ENCODE peak calls at places on chromosomes 7 and 10, in eight cellular contexts. K is uterus, Y is transverse colon, S is adrenal gland, I is upper lobe of left lung, Z is breast epithelium, J is right lobe of liver, C is prostate gland. V is an unnamed sample.

GRCh38 chr7:44738876-44739665 is 9.6 kb upstream of the ZMIZ2 start:
- DNase-seq in K (no peak), Y (no peak), I (no peak), S (no peak), C (no peak), J (no peak), Z (no peak), V (no peak)

GRCh38 chr10:66835400-66835799 is 90.4 kb upstream of the LRRTM3 start:
- DNase-seq in C (no peak), Y (no peak), J (no peak), I (no peak), Z (no peak), S (no peak), K (no peak), V (no peak)

GRCh38 chr10:95246582-95247051 is 44.2 kb downstream of the PDLIM1 start:
- DNase-seq in K (peak), C (peak), S (peak), Y (peak), Z (peak), J (peak), I (peak), V (peak)

GRCh38 chr7:52362521-52362920 is 672.9 kb upstream of the POM121L12 start:
- DNase-seq in S (no peak), Y (no peak), K (no peak), C (no peak), I (no peak), J (no peak), Z (no peak), V (no peak)

GRCh38 chr10:43061331-43061730 is 15.5 kb upstream of the RET start:
- DNase-seq in K (no peak), Y (no peak), J (no peak), I (no peak), C (no peak), S (no peak), Z (no peak), V (no peak)

GRCh38 chr7:93515144-93515543 is 59.4 kb downstream of the CALCR start:
- DNase-seq in Z (no peak), S (no peak), K (no peak), Y (no peak), J (no peak), C (no peak), I (no peak), V (no peak)

GRCh38 chr10:132532784-132533560 is 4.6 kb upstream of the INPP5A start:
- DNase-seq in J (no peak), S (no peak), Y (no peak), C (no peak), I (no peak), Z (no peak), K (peak), V (peak)

GRCh38 chr7:108246227-108246837 is 116.2 kb upstream of the LAMB4 start:
- DNase-seq in K (no peak), C (no peak), I (no peak), Z (no peak), S (peak), Y (no peak), J (no peak), V (peak)

GRCh38 chr10:44651834-44652233 is 259.3 kb upstream of the TMEM72 start:
- DNase-seq in I (no peak), K (peak), Y (no peak), S (no peak), J (no peak), Z (no peak), C (no peak), V (no peak)

GRCh38 chr7:139252451-139252850 is 21.4 kb downstream of the UBN2 start:
- DNase-seq in Z (no peak), I (no peak), K (no peak), Y (no peak), S (no peak), J (no peak), C (no peak), V (peak)

GRCh38 chr7:32476816-32477648 is 13.1 kb downstream of the LSM5 start:
- DNase-seq in Y (no peak), C (no peak), I (no peak), K (no peak), Z (peak), S (no peak), J (no peak), V (no peak)

GRCh38 chr7:124042826-124043225 is 10.0 kb upstream of the TMEM229A start:
- DNase-seq in C (no peak), J (no peak), Y (no peak), S (no peak), I (no peak), K (no peak), Z (no peak), V (no peak)

GRCh38 chr10:34761443-34761842 is 53.7 kb downstream of the PARD3 start:
- DNase-seq in Z (no peak), I (no peak), S (no peak), Y (no peak), J (no peak), K (no peak), C (no peak), V (no peak)

GRCh38 chr7:73828107-73828803 is 2.5 kb upstream of the CLDN4 start:
- DNase-seq in K (no peak), I (peak), Y (peak), S (peak), Z (no peak), C (peak), J (no peak), V (no peak)

GRCh38 chr10:7558036-7558435 is 108.7 kb downstream of the ITIH5 start:
- DNase-seq in J (no peak), K (no peak), Y (no peak), I (no peak), S (no peak), C (no peak), Z (no peak), V (no peak)

GRCh38 chr10:99834410-99834809 is 52.0 kb downstream of the ABCC2 start:
- DNase-seq in C (no peak), J (no peak), I (no peak), Y (no peak), K (no peak), Z (no peak), S (no peak), V (no peak)

GRCh38 chr7:20307119-20307518 is 23.6 kb upstream of the ITGB8 start:
- DNase-seq in I (no peak), Y (no peak), K (no peak), S (no peak), C (no peak), J (no peak), Z (no peak), V (no peak)

GRCh38 chr7:81501220-81501619 is 268.6 kb downstream of the HGF start:
- DNase-seq in I (no peak), J (no peak), K (no peak), C (no peak), Y (no peak), Z (no peak), S (no peak), V (no peak)

GRCh38 chr7:107122483-107122882 is 46.3 kb upstream of the HBP1 start:
- DNase-seq in J (no peak), I (peak), S (no peak), Z (no peak), K (no peak), C (no peak), Y (no peak), V (no peak)

GRCh38 chr10:52423369-52423768 is 109.3 kb downstream of the DKK1 start:
- DNase-seq in S (no peak), Y (no peak), J (no peak), C (no peak), K (no peak), Z (no peak), I (no peak), V (no peak)

GRCh38 chr10:79069325-79070090 is 742 bp downstream of the ZMIZ1 start:
- DNase-seq in C (no peak), K (peak), Y (peak), Z (peak), S (peak), I (peak), J (peak), V (peak)

GRCh38 chr7:5554287-5554785 is 130.7 kb upstream of the TNRC18 start:
- DNase-seq in J (no peak), S (no peak), Z (no peak), I (no peak), Y (no peak), C (no peak), K (no peak), V (no peak)

GRCh38 chr7:128103498-128104108 is 72.4 kb upstream of the LRRC4 start:
- DNase-seq in Z (no peak), J (no peak), Y (no peak), K (peak), I (no peak), C (no peak), S (peak), V (peak)

GRCh38 chr7:147498081-147498480 is 1092.5 kb upstream of the C7orf33 start:
- DNase-seq in Y (no peak), S (no peak), I (no peak), Z (no peak), J (no peak), K (no peak), C (no peak), V (no peak)

GRCh38 chr10:46079831-46080585 is 33.9 kb upstream of the MSMB start:
- DNase-seq in C (no peak), J (no peak), Z (no peak), K (no peak), Y (no peak), I (no peak), S (no peak), V (no peak)

GRCh38 chr10:14025283-14025682 is 305.4 kb downstream of the FRMD4A start:
- DNase-seq in C (no peak), I (no peak), Z (no peak), K (no peak), J (no peak), S (no peak), Y (no peak), V (no peak)

GRCh38 chr10:106555599-106555998 is 608.9 kb downstream of the SORCS1 start:
- DNase-seq in C (no peak), J (no peak), Y (no peak), S (no peak), Z (no peak), K (no peak), I (no peak), V (no peak)

GRCh38 chr10:74439213-74439612 is 288.2 kb downstream of the ADK start:
- DNase-seq in S (no peak), I (no peak), Y (no peak), Z (no peak), C (no peak), J (no peak), K (no peak), V (no peak)

GRCh38 chr7:12821746-12822145 is 134.3 kb downstream of the ARL4A start:
- DNase-seq in K (no peak), Y (no peak), J (no peak), I (no peak), Z (no peak), S (no peak), C (no peak), V (no peak)

GRCh38 chr10:112721080-112721698 is 228.9 kb upstream of the TCF7L2 start:
- DNase-seq in K (no peak), C (peak), I (no peak), J (no peak), S (no peak), Z (no peak), Y (no peak), V (no peak)

GRCh38 chr10:126387041-126387908 is 1.0 kb downstream of the ADAM12 start:
- DNase-seq in J (no peak), C (peak), K (peak), Y (peak), S (peak), I (peak), Z (peak), V (peak)

GRCh38 chr7:128794020-128794419 is 2.3 kb downstream of the CCDC136 start:
- DNase-seq in S (no peak), I (no peak), J (no peak), Y (no peak), Z (no peak), C (no peak), K (no peak), V (peak)

GRCh38 chr7:33882040-33882800 is 23.1 kb upstream of the BMPER start:
- DNase-seq in C (no peak), J (no peak), K (peak), Y (no peak), I (no peak), Z (no peak), S (no peak), V (no peak)

GRCh38 chr7:28107960-28108359 is 72.6 kb downstream of the JAZF1 start:
- DNase-seq in Z (no peak), I (no peak), K (no peak), C (no peak), S (peak), J (no peak), Y (no peak), V (no peak)

GRCh38 chr10:43311794-43312193 is 44.9 kb upstream of the RASGEF1A start:
- DNase-seq in I (no peak), J (no peak), Z (no peak), K (no peak), C (no peak), Y (no peak), S (no peak), V (no peak)

GRCh38 chr7:30863694-30864011 is 48.0 kb upstream of the AQP1 start:
- DNase-seq in K (no peak), I (no peak), J (no peak), Z (no peak), C (no peak), Y (no peak), S (no peak), V (peak)

DNA sequence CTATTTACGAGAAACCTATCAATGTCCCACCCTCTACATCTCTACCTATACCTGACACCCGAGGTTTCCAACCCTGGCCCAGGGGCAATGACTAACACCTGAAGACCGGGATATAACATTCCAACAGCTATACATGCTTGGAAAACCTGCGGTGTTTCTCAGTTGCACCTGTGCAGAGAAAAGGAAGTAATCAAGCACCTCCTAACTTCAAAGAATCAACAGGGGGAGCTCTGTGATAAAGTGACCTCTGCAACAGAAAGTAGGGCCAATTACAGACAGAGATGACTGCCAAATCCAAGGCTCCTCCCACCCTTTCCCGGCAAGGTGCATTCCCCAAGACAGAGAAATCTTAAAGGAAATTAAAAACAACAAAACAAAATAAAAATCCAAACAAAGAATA is 41.3 kb downstream of the CCDC6 start:
- DNase-seq in J (no peak), C (peak), Z (peak), I (peak), Y (peak), S (peak), K (peak), V (peak)
- H3K27ac ChIP-seq in J (no peak), C (no peak), Z (peak), I (no peak), Y (peak), S (no peak), K (peak), V (no peak)

GRCh38 chr10:109429956-109430760 is 493.2 kb downstream of the XPNPEP1 start:
- DNase-seq in J (no peak), Z (no peak), I (no peak), C (no peak), K (no peak), Y (no peak), S (no peak), V (peak)

GRCh38 chr10:109426987-109427386 is 496.3 kb downstream of the XPNPEP1 start:
- DNase-seq in K (no peak), S (no peak), Y (no peak), J (no peak), C (no peak), I (no peak), Z (no peak), V (no peak)

GRCh38 chr10:109428775-109429480 is 494.4 kb downstream of the XPNPEP1 start:
- DNase-seq in J (no peak), S (no peak), Y (no peak), K (no peak), C (no peak), Z (no peak), I (no peak), V (no peak)

GRCh38 chr10:109430844-109431243 is 492.5 kb downstream of the XPNPEP1 start:
- DNase-seq in J (no peak), K (no peak), C (no peak), S (no peak), Z (no peak), Y (no peak), I (no peak), V (no peak)

GRCh38 chr10:109427421-109427820 is 495.9 kb downstream of the XPNPEP1 start:
- DNase-seq in I (no peak), S (no peak), Z (no peak), K (no peak), Y (no peak), J (no peak), C (no peak), V (no peak)
- TF ChIP-seq CTCF in I (no peak), S (no peak), Z (no peak), K (no peak), Y (no peak), J (no peak), C (no peak), V (no peak)

GRCh38 chr7:17940302-17941170 is at the start of gene SNX13:
- DNase-seq in C (peak), Z (peak), J (peak), Y (peak), S (peak), K (peak), I (peak), V (peak)
- TF ChIP-seq POLR2A in C (peak), Z (peak), J (peak), Y (peak), S (peak), K (peak), I (no peak), V (peak)

GRCh38 chr7:96308950-96309263 is 13.0 kb downstream of the SLC25A13 start:
- DNase-seq in K (no peak), S (no peak), Z (no peak), Y (no peak), I (no peak), J (no peak), C (peak), V (no peak)
- H3K27ac ChIP-seq in K (no peak), S (no peak), Z (no peak), Y (no peak), I (no peak), J (no peak), C (peak), V (no peak)

DNA sequence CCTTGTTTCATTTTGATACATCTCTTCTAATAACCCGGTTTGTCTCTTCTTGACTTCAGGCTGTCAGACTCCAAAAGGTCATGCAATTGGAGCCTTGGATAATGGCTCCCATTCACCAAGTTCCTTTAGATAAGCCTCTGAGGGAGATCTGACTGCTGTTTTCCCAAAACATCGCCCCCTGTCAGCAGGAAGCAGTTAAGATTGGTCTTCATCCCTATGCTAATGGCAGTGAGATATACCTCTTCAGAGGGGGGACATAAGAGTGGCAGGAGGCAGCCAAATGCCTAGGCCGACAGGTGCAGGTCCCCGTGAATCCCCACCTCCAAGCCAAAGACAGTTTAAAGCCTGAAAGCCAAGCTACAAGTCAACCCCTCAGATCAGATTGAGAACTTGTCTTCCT is 144.6 kb downstream of the WDR11 start:
- DNase-seq in Z (no peak), C (no peak), I (no peak), K (no peak), Y (no peak), S (no peak), J (no peak), V (no peak)
- TF ChIP-seq CTCF in Z (no peak), C (no peak), I (no peak), K (no peak), Y (no peak), S (no peak), J (no peak), V (no peak)

GRCh38 chr7:149196151-149196704 is 882 bp downstream of the ZNF282 start:
- DNase-seq in Y (peak), C (no peak), K (no peak), J (no peak), I (no peak), S (no peak), Z (no peak), V (peak)

GRCh38 chr7:149197675-149198074 is 2.3 kb downstream of the ZNF282 start:
- DNase-seq in C (no peak), Y (no peak), S (no peak), K (no peak), Z (no peak), I (no peak), J (no peak), V (no peak)

GRCh38 chr7:149196705-149197171 is 1.4 kb downstream of the ZNF282 start:
- DNase-seq in J (no peak), K (no peak), S (peak), Y (peak), C (no peak), I (peak), Z (no peak), V (peak)

GRCh38 chr7:149194799-149195179 is 557 bp upstream of the ZNF282 start:
- DNase-seq in Y (no peak), S (no peak), Z (no peak), I (no peak), J (no peak), C (no peak), K (no peak), V (no peak)

DNA sequence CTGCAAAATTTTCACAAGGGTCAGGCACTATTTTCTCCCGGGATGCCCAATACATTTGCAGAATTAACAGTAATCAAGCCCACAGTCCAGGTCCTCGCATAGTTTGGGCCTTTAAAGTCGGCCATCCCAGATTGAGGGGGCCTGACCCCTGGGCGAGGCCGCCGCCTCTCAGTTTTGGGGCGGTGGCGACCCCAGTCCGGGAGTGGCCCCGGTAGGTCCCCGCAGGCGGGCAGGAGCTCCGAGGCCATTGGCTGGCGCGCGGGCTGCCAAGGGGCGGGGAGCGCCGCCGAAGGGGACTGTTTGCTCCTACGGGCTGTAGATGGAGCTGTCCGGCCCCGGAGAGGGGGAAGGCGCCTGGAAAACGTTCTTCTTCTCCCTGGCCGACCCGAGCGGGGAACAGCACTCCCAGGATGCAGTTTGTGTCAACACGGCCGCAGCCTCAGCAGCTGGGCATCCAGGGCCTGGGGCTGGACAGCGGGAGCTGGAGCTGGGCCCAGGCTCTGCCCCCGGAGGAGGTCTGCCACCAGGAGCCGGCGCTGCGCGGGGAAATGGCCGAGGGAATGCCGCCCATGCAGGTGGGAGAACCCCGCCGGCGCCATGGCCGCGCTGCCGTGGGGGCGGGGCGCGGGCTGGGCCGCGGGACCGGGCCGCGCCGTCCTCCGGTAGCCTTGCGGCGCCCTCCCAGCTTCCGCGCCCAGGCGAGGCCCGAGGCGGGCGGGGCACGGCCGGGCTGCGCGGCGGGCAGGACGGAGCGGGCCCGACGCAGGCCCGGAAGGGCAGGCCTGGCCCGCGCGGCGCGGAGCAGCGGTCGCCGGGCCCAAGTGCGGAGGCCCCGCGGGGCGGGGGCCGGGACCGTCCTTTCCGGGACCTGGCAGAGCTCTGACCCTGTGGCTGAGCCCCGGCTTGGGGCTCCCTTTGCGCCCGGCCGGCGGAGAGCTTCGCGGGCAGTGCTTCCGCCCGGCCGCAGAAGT is at the start of gene ZNF282:
- DNase-seq in J (peak), Z (peak), Y (peak), I (peak), C (peak), K (peak), S (peak), V (peak)
- TF ChIP-seq POLR2A in J (peak), Z (no peak), Y (peak), I (no peak), C (peak), K (peak), S (peak), V (no peak)